ENCODE peak calls at places on chromosomes 3 and 15, in four cellular contexts. F is amygdala; O is stimulated activated naive CD8-positive, alpha-beta T cell treated with anti-CD3 and anti-CD28 coated beads, Interleukin-15, amount 100 ng/mL, for 72 hours; S is stimulated activated CD4-positive, alpha-beta T cell treated with anti-CD3 and anti-CD28 coated beads, TNF-alpha, amount 100 ng/mL, for 24 hours. P is an unnamed sample.

GRCh38 chr3:57078366-57079220 is 18.1 kb downstream of the SPATA12 start:
- DNase-seq in F (peak; percentile 57), O (peak; percentile 22), S (no peak), P (no peak)

GRCh38 chr15:69034352-69034751 is 19.9 kb downstream of the NOX5 start:
- DNase-seq in F (no peak), O (peak; percentile 26), S (no peak), P (no peak)

GRCh38 chr3:62178739-62179600 is 194.4 kb downstream of the FEZF2 start:
- DNase-seq in F (no peak), O (no peak), S (no peak), P (no peak)

GRCh38 chr15:45456212-45457106 is 66.1 kb downstream of the SLC30A4 start:
- DNase-seq in F (peak; percentile 2), O (peak; percentile 73), S (peak; percentile 30), P (no peak)

GRCh38 chr15:79978694-79979519 is 7.9 kb upstream of the BCL2A1 start:
- DNase-seq in F (no peak), O (no peak), S (no peak), P (no peak)

GRCh38 chr3:42408156-42408555 is 2.3 kb downstream of the LYZL4 start:
- DNase-seq in F (no peak), O (no peak), S (no peak), P (no peak)

GRCh38 chr3:109050591-109051167 is 67.3 kb downstream of the MORC1 start:
- DNase-seq in F (no peak), O (no peak), S (no peak), P (no peak)

GRCh38 chr3:63972987-63973386 is 50.3 kb downstream of the PSMD6 start:
- DNase-seq in F (no peak), O (no peak), S (no peak), P (no peak)

GRCh38 chr15:88908697-88909621 is 4.2 kb downstream of the MFGE8 start:
- DNase-seq in F (no peak), O (no peak), S (no peak), P (no peak)

GRCh38 chr3:23886311-23886710 is 30.5 kb downstream of the NKIRAS1 start:
- DNase-seq in F (no peak), O (no peak), S (no peak), P (no peak)

GRCh38 chr15:62164500-62165028 is 521 bp downstream of the C2CD4B start:
- DNase-seq in F (no peak), O (peak; percentile 11), S (no peak), P (no peak)

GRCh38 chr15:63968700-63969099 is 77.6 kb downstream of the DAPK2 start:
- DNase-seq in F (no peak), O (no peak), S (no peak), P (no peak)

GRCh38 chr3:143825513-143825912 is 22.8 kb downstream of the SLC9A9 start:
- DNase-seq in F (no peak), O (no peak), S (no peak), P (no peak)

GRCh38 chr3:126438186-126438585 is 37.5 kb downstream of the ZXDC start:
- DNase-seq in F (no peak), O (no peak), S (no peak), P (no peak)

GRCh38 chr3:16374047-16375019 is 109.3 kb downstream of the OXNAD1 start:
- DNase-seq in F (peak; percentile 30), O (peak; percentile 45), S (no peak), P (peak; percentile 18)

GRCh38 chr3:166570136-166570535 is 732.9 kb upstream of the BCHE start:
- DNase-seq in F (no peak), O (no peak), S (no peak), P (no peak)

GRCh38 chr15:31235298-31236183 is 91.1 kb upstream of the KLF13 start:
- DNase-seq in F (no peak), O (no peak), S (no peak), P (no peak)